ENCODE peak calls at places on chromosomes 6 and 20, in seven cellular contexts. V is fibroblast of lung; F is GM12865; D is activated T-cell treated with anti-CD3 and anti-CD28 coated beads for 1 hour; I is stimulated activated CD4-positive, alpha-beta T cell treated with anti-CD3 and anti-CD28 coated beads, Interleukin-1b, Interleukin-23, amount 100 ng/mL, for 4 hours; L is amniotic stem cell; J is AG20443. N is an unnamed sample.
A peak's percentile ranks its signal among the peaks of the same experiment; 100 is the strongest.

GRCh38 chr20:38059832-38060231 is 26.3 kb downstream of the RPRD1B start:
- DNase-seq in J (no peak), L (no peak), F (no peak), I (no peak), D (no peak), V (no peak), N (no peak)

GRCh38 chr20:48945840-48946514 is 24.5 kb downstream of the ARFGEF2 start:
- DNase-seq in J (peak; percentile 40), V (no peak), L (no peak), F (no peak), D (no peak), I (no peak), N (no peak)

GRCh38 chr6:152094992-152095592 is 287.6 kb downstream of the ESR1 start:
- DNase-seq in V (peak; percentile 99), F (no peak), L (peak; percentile 90), I (no peak), D (no peak), J (peak; percentile 93), N (no peak)

GRCh38 chr20:53611449-53611894 is 17.8 kb upstream of the ZNF217 start:
- DNase-seq in J (peak; percentile 86), I (no peak), F (peak; percentile 85), D (no peak), V (peak; percentile 99), L (peak; percentile 83), N (no peak)

GRCh38 chr20:50450961-50451752 is 59.0 kb upstream of the PTPN1 start:
- DNase-seq in F (peak; percentile 94), I (no peak), L (no peak), D (no peak), V (peak; percentile 77), J (peak; percentile 63), N (peak; percentile 61)

GRCh38 chr20:51451484-51451883 is 91.0 kb downstream of the NFATC2 start:
- DNase-seq in F (no peak), I (no peak), D (no peak), V (no peak), J (no peak), L (no peak), N (no peak)

GRCh38 chr20:8803065-8803464 is 265.8 kb upstream of the PLCB4 start:
- DNase-seq in I (no peak), J (no peak), L (no peak), F (no peak), V (no peak), D (no peak), N (no peak)

GRCh38 chr6:35808688-35809087 is 3.5 kb downstream of the LHFPL5 start:
- DNase-seq in L (no peak), J (no peak), F (no peak), I (no peak), D (no peak), V (peak; percentile 11), N (no peak)

GRCh38 chr6:112227992-112228391 is 26.4 kb downstream of the LAMA4 start:
- DNase-seq in F (no peak), I (no peak), D (no peak), J (no peak), L (no peak), V (no peak), N (no peak)

GRCh38 chr6:166629628-166630027 is 2.6 kb upstream of the RPS6KA2 start:
- DNase-seq in D (no peak), V (peak; percentile 58), F (no peak), J (peak; percentile 61), I (no peak), L (no peak), N (no peak)

GRCh38 chr20:6769953-6770831 is 2.7 kb downstream of the BMP2 start:
- DNase-seq in D (no peak), J (peak; percentile 53), V (peak; percentile 43), F (no peak), I (no peak), L (no peak), N (peak; percentile 13)

GRCh38 chr6:25959890-25960531 is 2.6 kb upstream of the TRIM38 start:
- DNase-seq in L (no peak), J (peak; percentile 24), D (no peak), V (peak; percentile 25), F (peak; percentile 36), I (no peak), N (no peak)

GRCh38 chr6:16730720-16731502 is 30.3 kb downstream of the ATXN1 start:
- DNase-seq in V (no peak), L (no peak), J (no peak), F (no peak), D (no peak), I (no peak), N (no peak)

GRCh38 chr6:82144852-82145332 is 102.7 kb downstream of the IBTK start:
- DNase-seq in V (peak; percentile 93), J (peak; percentile 60), I (no peak), L (peak; percentile 47), D (no peak), F (peak; percentile 5), N (no peak)

N was measured in GM10248.